ENCODE peak calls at places on chromosomes 11 and 22, in six cellular contexts. Q is A549, O is H1, N is SK-N-SH, I is HepG2, G is GM12878. M is an unnamed sample.

GRCh38 chr11:92376146-92376599 is 151.6 kb downstream of the FAT3 start:
- DNase-seq in Q (no peak), O (no peak), N (no peak), I (no peak), G (no peak), M (no peak)

GRCh38 chr11:131693756-131694155 is 323.3 kb downstream of the NTM start:
- DNase-seq in Q (no peak), O (no peak), N (no peak), I (no peak), G (no peak), M (no peak)

GRCh38 chr11:85680897-85681296 is 5.1 kb downstream of the CCDC89 start:
- DNase-seq in Q (no peak), O (no peak), N (peak; percentile 48), I (no peak), G (no peak), M (no peak)

GRCh38 chr22:20803696-20804324 is 29.9 kb downstream of the SERPIND1 start:
- DNase-seq in Q (peak; percentile 22), O (peak; percentile 71), N (peak; percentile 71), I (peak; percentile 40), G (no peak), M (peak; percentile 84)

GRCh38 chr11:103069367-103069766 is 22.6 kb downstream of the DCUN1D5 start:
- DNase-seq in Q (no peak), O (no peak), N (no peak), I (no peak), G (no peak), M (no peak)

GRCh38 chr11:20360650-20361049 is 2.9 kb upstream of the HTATIP2 start:
- DNase-seq in Q (no peak), O (no peak), N (no peak), I (peak; percentile 53), G (peak; percentile 21), M (no peak)

GRCh38 chr11:11552688-11553087 is 69.1 kb downstream of the GALNT18 start:
- DNase-seq in Q (no peak), O (no peak), N (no peak), I (no peak), G (no peak), M (no peak)

GRCh38 chr11:79263001-79263400 is 177.8 kb downstream of the TENM4 start:
- DNase-seq in Q (no peak), O (no peak), N (no peak), I (no peak), G (no peak), M (no peak)

GRCh38 chr22:23762866-23763578 is at the start of gene C22orf15:
- DNase-seq in Q (no peak), O (peak; percentile 71), N (peak; percentile 19), I (no peak), G (no peak), M (peak; percentile 30)

GRCh38 chr11:1234054-1234720 is 11.3 kb downstream of the MUC5B start:
- DNase-seq in Q (no peak), O (peak; percentile 36), N (peak; percentile 33), I (no peak), G (no peak), M (no peak)

GRCh38 chr22:20080445-20080775 is 369 bp downstream of the DGCR8 start:
- DNase-seq in Q (peak; percentile 36), O (peak; percentile 73), N (peak; percentile 90), I (peak; percentile 23), G (no peak), M (peak; percentile 98)

GRCh38 chr22:24969588-24970301 is 17.2 kb downstream of the KIAA1671 start:
- DNase-seq in Q (no peak), O (no peak), N (peak; percentile 85), I (peak; percentile 60), G (no peak), M (no peak)

GRCh38 chr22:44261861-44262595 is 50.7 kb downstream of the SHISAL1 start:
- DNase-seq in Q (no peak), O (no peak), N (peak; percentile 78), I (no peak), G (no peak), M (no peak)

GRCh38 chr11:73612601-73613137 is 14.8 kb upstream of the FAM168A start:
- DNase-seq in Q (no peak), O (no peak), N (no peak), I (no peak), G (no peak), M (no peak)

GRCh38 chr22:22527312-22527711 is 7.2 kb upstream of the ZNF280A start:
- DNase-seq in Q (no peak), O (no peak), N (no peak), I (no peak), G (no peak), M (no peak)

GRCh38 chr11:73292481-73292880 is 15.6 kb upstream of the ARHGEF17 start:
- DNase-seq in Q (no peak), O (no peak), N (no peak), I (no peak), G (no peak), M (no peak)

GRCh38 chr11:22832315-22833041 is 2.9 kb upstream of the SVIP start:
- DNase-seq in Q (peak; percentile 4), O (no peak), N (no peak), I (peak; percentile 15), G (no peak), M (no peak)

GRCh38 chr11:8384199-8384821 is 120.6 kb upstream of the LMO1 start:
- DNase-seq in Q (no peak), O (no peak), N (no peak), I (no peak), G (no peak), M (peak; percentile 25)

GRCh38 chr22:37621352-37621860 is 12.8 kb downstream of the GGA1 start:
- DNase-seq in Q (no peak), O (no peak), N (no peak), I (no peak), G (no peak), M (no peak)

GRCh38 chr22:22738959-22739585 is 94.7 kb downstream of the GGTLC2 start:
- DNase-seq in Q (no peak), O (no peak), N (no peak), I (no peak), G (no peak), M (no peak)

GRCh38 chr11:113026778-113027177 is 65.6 kb downstream of the NCAM1 start:
- DNase-seq in Q (no peak), O (no peak), N (no peak), I (no peak), G (no peak), M (no peak)

GRCh38 chr11:113021111-113021510 is 59.9 kb downstream of the NCAM1 start:
- DNase-seq in Q (no peak), O (no peak), N (no peak), I (no peak), G (no peak), M (no peak)

GRCh38 chr11:113022267-113022666 is 61.0 kb downstream of the NCAM1 start:
- DNase-seq in Q (no peak), O (no peak), N (no peak), I (no peak), G (no peak), M (no peak)

GRCh38 chr11:113023986-113024385 is 62.8 kb downstream of the NCAM1 start:
- DNase-seq in Q (no peak), O (no peak), N (no peak), I (no peak), G (no peak), M (no peak)

DNA sequence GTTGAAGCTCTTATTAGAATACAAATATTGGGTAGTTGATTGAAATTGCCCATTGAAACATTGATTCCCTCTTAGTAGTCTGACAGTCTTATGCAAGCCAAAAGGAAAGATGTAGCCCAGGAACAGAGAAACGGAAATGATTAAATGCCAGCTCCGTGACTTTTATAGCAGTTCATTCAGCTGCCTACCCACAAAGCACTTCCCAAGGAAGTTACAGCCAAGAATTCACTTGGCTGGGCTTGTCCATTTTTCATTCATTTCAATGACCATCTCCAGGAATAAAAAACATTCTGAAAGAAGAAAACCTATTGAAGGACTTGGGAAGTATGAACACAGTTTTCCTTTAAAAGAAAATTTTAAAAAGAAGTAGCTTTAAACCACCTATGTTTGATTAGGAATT is 62.0 kb downstream of the NCAM1 start:
- DNase-seq in Q (no peak), O (no peak), N (no peak), I (no peak), G (no peak), M (no peak)
- TF ChIP-seq CHD2 in Q (no peak), O (no peak), N (no peak), I (no peak), G (no peak), M (no peak)

GRCh38 chr22:46641829-46642266 is 21.7 kb downstream of the GRAMD4 start:
- DNase-seq in Q (no peak), O (no peak), N (no peak), I (no peak), G (no peak), M (no peak)
- TF ChIP-seq CHD2 in Q (no peak), O (no peak), N (no peak), I (no peak), G (no peak), M (no peak)

DNA sequence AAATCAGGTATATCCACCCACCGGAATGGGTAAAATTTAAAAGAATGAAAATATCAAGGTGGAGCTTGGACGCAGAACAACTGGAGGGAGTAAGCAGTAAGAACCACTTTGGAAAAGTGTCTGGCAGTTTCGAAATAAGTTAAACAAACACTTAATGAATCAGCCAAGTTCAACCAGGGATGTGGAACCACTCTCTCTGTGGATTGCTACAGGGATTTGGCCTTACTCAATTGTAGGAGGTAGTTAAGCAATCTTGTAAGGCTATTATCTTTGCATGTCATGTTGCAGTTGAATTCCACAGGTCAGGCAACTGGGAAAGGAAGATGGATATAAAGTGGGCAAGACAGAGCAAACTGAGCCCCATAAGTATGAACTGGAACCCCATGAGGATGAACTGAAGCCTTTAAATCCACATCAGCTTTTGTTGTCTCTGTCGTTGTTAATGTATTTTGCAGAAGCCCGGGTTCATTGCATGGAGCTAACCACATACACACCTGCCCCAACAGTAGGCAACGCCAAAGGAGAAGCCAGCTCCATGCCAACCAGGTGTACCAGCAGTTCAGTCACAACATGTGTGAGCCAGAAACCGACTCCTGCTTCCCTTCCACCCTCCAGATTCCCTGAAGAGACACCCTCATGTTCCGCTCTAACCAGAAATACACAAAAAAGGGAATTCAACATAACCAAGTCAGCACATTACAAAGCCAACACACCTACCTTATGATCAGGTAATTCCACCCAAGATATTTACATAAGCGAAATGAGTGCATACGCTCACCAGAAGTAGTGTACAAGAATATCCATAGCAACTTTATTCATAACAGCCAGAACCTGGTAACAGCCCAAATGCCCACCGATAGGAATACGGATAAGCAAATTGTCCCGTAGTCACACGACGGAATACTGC is 8.0 kb upstream of the SLC43A3 start:
- DNase-seq in Q (peak; percentile 69), O (no peak), N (no peak), I (peak; percentile 94), G (no peak), M (no peak)
- TF ChIP-seq CHD2 in Q (no peak), O (no peak), N (no peak), I (no peak), G (no peak), M (no peak)

DNA sequence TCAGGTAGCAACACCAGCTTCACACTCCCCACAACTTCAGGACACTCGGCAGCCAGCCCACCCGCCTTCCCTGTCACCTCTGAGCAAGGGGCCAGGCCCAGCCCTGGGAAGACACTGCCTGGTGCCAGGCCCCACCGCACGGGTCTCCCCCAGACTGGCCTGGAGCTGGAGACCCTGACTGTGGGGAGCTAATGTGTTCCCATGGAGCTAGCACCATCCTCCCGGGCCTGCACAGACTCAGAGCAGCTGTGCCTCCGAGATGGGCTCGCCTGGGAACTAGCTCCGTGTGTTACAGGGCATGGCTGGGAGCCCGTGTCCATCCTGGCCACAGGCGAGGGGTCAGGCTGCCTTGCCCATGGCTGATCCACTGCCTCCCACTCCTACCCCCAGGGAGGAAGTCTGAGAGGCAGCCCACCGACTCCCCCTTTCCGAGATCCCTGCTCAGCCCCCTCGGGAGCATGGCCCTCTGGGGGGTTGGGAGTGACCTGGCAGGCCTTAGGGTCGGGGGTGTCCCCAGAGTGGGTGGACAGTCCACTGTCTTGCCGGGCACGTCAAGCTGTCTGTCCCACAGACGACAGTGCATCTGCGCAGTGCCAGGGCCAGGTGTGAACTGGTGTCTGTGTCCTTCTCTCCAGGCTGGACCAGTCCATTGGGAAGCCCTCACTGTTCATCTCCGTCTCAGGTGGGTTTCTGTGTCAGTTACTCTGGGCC is 76.7 kb upstream of the KCNQ1OT1 start:
- DNase-seq in Q (no peak), O (no peak), N (no peak), I (no peak), G (no peak), M (no peak)
- TF ChIP-seq CHD2 in Q (no peak), O (no peak), N (no peak), I (no peak), G (no peak), M (no peak)

M was measured in K562.